ENCODE peak calls at places on chromosomes 2 and 18, in five cellular contexts. V, G, X, T and M are unnamed samples.

GRCh38 chr2:10009811-10010781 is 33.3 kb upstream of the KLF11 start:
- DNase-seq in V (peak; percentile 95), G (no peak), X (no peak), T (no peak), M (no peak)

GRCh38 chr18:6983366-6983765 is 134.2 kb downstream of the LAMA1 start:
- DNase-seq in V (no peak), G (no peak), X (no peak), T (no peak), M (no peak)

GRCh38 chr2:43228782-43229659 is 2.6 kb upstream of the ZFP36L2 start:
- DNase-seq in V (no peak), G (no peak), X (no peak), T (no peak), M (no peak)

GRCh38 chr2:9763356-9764152 is 79.7 kb upstream of the TAF1B start:
- DNase-seq in V (no peak), G (peak; percentile 75), X (no peak), T (no peak), M (no peak)

GRCh38 chr18:9521770-9522169 is 46.5 kb downstream of the RALBP1 start:
- DNase-seq in V (no peak), G (no peak), X (no peak), T (no peak), M (no peak)

GRCh38 chr2:179268277-179268935 is 3.8 kb upstream of the SESTD1 start:
- DNase-seq in V (no peak), G (no peak), X (no peak), T (no peak), M (no peak)

GRCh38 chr18:69487488-69488394 is 87.1 kb downstream of the DOK6 start:
- DNase-seq in V (no peak), G (no peak), X (no peak), T (no peak), M (no peak)

GRCh38 chr2:222315443-222316121 is 16.8 kb upstream of the PAX3 start:
- DNase-seq in V (no peak), G (no peak), X (no peak), T (no peak), M (no peak)

GRCh38 chr2:236051351-236051750 is 116.8 kb downstream of the GBX2 start:
- DNase-seq in V (no peak), G (no peak), X (no peak), T (no peak), M (no peak)

GRCh38 chr2:24754985-24755690 is 38.1 kb downstream of the PTRHD1 start:
- DNase-seq in V (no peak), G (no peak), X (no peak), T (no peak), M (no peak)

GRCh38 chr18:8140841-8141501 is 468.3 kb upstream of the RAB12 start:
- DNase-seq in V (no peak), G (no peak), X (no peak), T (no peak), M (no peak)

GRCh38 chr2:202307690-202308089 is 42.1 kb downstream of the NOP58 start:
- DNase-seq in V (no peak), G (no peak), X (no peak), T (no peak), M (no peak)

GRCh38 chr18:10490401-10491289 is 35.2 kb upstream of the NAPG start:
- DNase-seq in V (no peak), G (peak; percentile 44), X (no peak), T (peak; percentile 54), M (no peak)

GRCh38 chr18:48296581-48296980 is 112.6 kb downstream of the ZBTB7C start:
- DNase-seq in V (no peak), G (no peak), X (no peak), T (no peak), M (no peak)

GRCh38 chr2:183093857-183094657 is 15.5 kb downstream of the DUSP19 start:
- DNase-seq in V (no peak), G (no peak), X (no peak), T (no peak), M (no peak)

GRCh38 chr18:62881509-62882016 is 166.2 kb downstream of the PHLPP1 start:
- DNase-seq in V (no peak), G (peak; percentile 81), X (no peak), T (no peak), M (no peak)

GRCh38 chr2:10987861-10988260 is 76.1 kb downstream of the KCNF1 start:
- DNase-seq in V (no peak), G (no peak), X (no peak), T (no peak), M (no peak)

GRCh38 chr2:130251865-130252620 is 53.8 kb upstream of the TUBA3E start:
- DNase-seq in V (peak; percentile 70), G (no peak), X (no peak), T (no peak), M (no peak)

GRCh38 chr2:104378853-104379374 is 475.0 kb upstream of the POU3F3 start:
- DNase-seq in V (no peak), G (no peak), X (no peak), T (no peak), M (no peak)

GRCh38 chr2:180040146-180040925 is 33.2 kb upstream of the CWC22 start:
- DNase-seq in V (no peak), G (no peak), X (no peak), T (no peak), M (peak; percentile 70)

GRCh38 chr2:33021542-33022259 is 74.9 kb downstream of the LTBP1 start:
- DNase-seq in V (no peak), G (no peak), X (no peak), T (no peak), M (no peak)

GRCh38 chr2:51620830-51621229 is 588.9 kb upstream of the NRXN1 start:
- DNase-seq in V (no peak), G (no peak), X (no peak), T (no peak), M (no peak)

GRCh38 chr18:2515408-2515807 is 55.9 kb downstream of the METTL4 start:
- DNase-seq in V (no peak), G (no peak), X (no peak), T (no peak), M (no peak)

GRCh38 chr2:42163444-42164045 is 5.6 kb upstream of the EML4 start:
- DNase-seq in V (no peak), G (no peak), X (no peak), T (no peak), M (no peak)

GRCh38 chr2:7108792-7109557 is 191.8 kb downstream of the RNF144A start:
- DNase-seq in V (no peak), G (no peak), X (no peak), T (no peak), M (no peak)

GRCh38 chr2:120760446-120761135 is 24.9 kb downstream of the GLI2 start:
- DNase-seq in V (peak; percentile 86), G (no peak), X (no peak), T (no peak), M (no peak)

GRCh38 chr2:85741811-85742507 is 11.8 kb upstream of the ATOH8 start:
- DNase-seq in V (peak; percentile 93), G (no peak), X (no peak), T (no peak), M (peak; percentile 86)

GRCh38 chr18:56995579-56996194 is 151.2 kb upstream of the BOD1L2 start:
- DNase-seq in V (no peak), G (no peak), X (no peak), T (no peak), M (no peak)

GRCh38 chr18:24959100-24959499 is 392.9 kb downstream of the ZNF521 start:
- DNase-seq in V (no peak), G (no peak), X (no peak), T (no peak), M (no peak)

GRCh38 chr2:241499146-241499965 is 9.0 kb downstream of the STK25 start:
- DNase-seq in V (peak; percentile 66), G (no peak), X (no peak), T (no peak), M (peak; percentile 18)

GRCh38 chr2:101519173-101519492 is 44.2 kb upstream of the RFX8 start:
- DNase-seq in V (no peak), G (no peak), X (no peak), T (no peak), M (no peak)

GRCh38 chr2:158486150-158486969 is 29.6 kb downstream of the PKP4 start:
- DNase-seq in V (no peak), G (no peak), X (no peak), T (no peak), M (no peak)